ENCODE peak calls at places on chromosomes 5 and 9, in eight cellular contexts. One of them, this sample, is unnamed. For H3K36me3, the result is how much of the 10 kb centered on the place peaks cover.

GRCh38 chr5:94832685-94833084 is 214.2 kb downstream of the SLF1 start:
- DNase-seq in HAP-1: peak
- DNase-seq in hepatocyte: no peak
- DNase-seq in tibial nerve: no peak
- DNase-seq in SK-N-SH: no peak
- DNase-seq in breast epithelium: no peak
- DNase-seq in GM23338: no peak
- DNase-seq in small intestine: no peak
- DNase-seq in this sample: no peak

GRCh38 chr9:100869321-100869720 is 159.2 kb upstream of the PLPPR1 start:
- DNase-seq in small intestine: no peak
- DNase-seq in tibial nerve: no peak
- DNase-seq in breast epithelium: no peak
- DNase-seq in hepatocyte: no peak
- DNase-seq in SK-N-SH: no peak
- DNase-seq in GM23338: no peak
- DNase-seq in HAP-1: no peak
- DNase-seq in this sample: no peak

GRCh38 chr9:105118646-105119045 is 125.8 kb upstream of the SLC44A1 start:
- DNase-seq in GM23338: no peak
- DNase-seq in tibial nerve: no peak
- DNase-seq in SK-N-SH: no peak
- DNase-seq in hepatocyte: no peak
- DNase-seq in small intestine: no peak
- DNase-seq in HAP-1: no peak
- DNase-seq in breast epithelium: no peak
- DNase-seq in this sample: no peak

GRCh38 chr5:125181159-125181558 is 434.7 kb upstream of the ZNF608 start:
- DNase-seq in tibial nerve: no peak
- DNase-seq in hepatocyte: no peak
- DNase-seq in SK-N-SH: no peak
- DNase-seq in HAP-1: no peak
- DNase-seq in GM23338: no peak
- DNase-seq in breast epithelium: no peak
- DNase-seq in small intestine: no peak
- DNase-seq in this sample: no peak

GRCh38 chr5:126044931-126045565 is 378.2 kb upstream of the GRAMD2B start:
- DNase-seq in SK-N-SH: no peak
- DNase-seq in small intestine: no peak
- DNase-seq in tibial nerve: no peak
- DNase-seq in GM23338: no peak
- DNase-seq in HAP-1: no peak
- DNase-seq in breast epithelium: no peak
- DNase-seq in hepatocyte: no peak
- DNase-seq in this sample: no peak

GRCh38 chr5:110161162-110161561 is 471.4 kb downstream of the MAN2A1 start:
- DNase-seq in HAP-1: no peak
- DNase-seq in SK-N-SH: no peak
- DNase-seq in hepatocyte: no peak
- DNase-seq in GM23338: no peak
- DNase-seq in breast epithelium: no peak
- DNase-seq in small intestine: no peak
- DNase-seq in tibial nerve: no peak
- DNase-seq in this sample: no peak

GRCh38 chr9:1207681-1208080 is 157.5 kb downstream of the DMRT2 start:
- DNase-seq in GM23338: no peak
- DNase-seq in breast epithelium: no peak
- DNase-seq in small intestine: no peak
- DNase-seq in SK-N-SH: no peak
- DNase-seq in HAP-1: no peak
- DNase-seq in tibial nerve: no peak
- DNase-seq in hepatocyte: no peak
- DNase-seq in this sample: peak

GRCh38 chr9:715743-716400 is 125.6 kb upstream of the DMRT1 start:
- DNase-seq in HAP-1: no peak
- DNase-seq in small intestine: no peak
- DNase-seq in breast epithelium: no peak
- DNase-seq in SK-N-SH: no peak
- DNase-seq in tibial nerve: no peak
- DNase-seq in GM23338: no peak
- DNase-seq in hepatocyte: no peak
- DNase-seq in this sample: no peak

GRCh38 chr5:143812085-143812705 is at the start of gene HMHB1:
- DNase-seq in tibial nerve: no peak
- DNase-seq in GM23338: no peak
- DNase-seq in breast epithelium: no peak
- DNase-seq in HAP-1: no peak
- DNase-seq in SK-N-SH: no peak
- DNase-seq in hepatocyte: no peak
- DNase-seq in small intestine: no peak
- DNase-seq in this sample: no peak

GRCh38 chr5:6715758-6716633 is 2.8 kb downstream of the TENT4A start:
- DNase-seq in SK-N-SH: no peak
- DNase-seq in small intestine: peak
- DNase-seq in HAP-1: no peak
- DNase-seq in GM23338: no peak
- DNase-seq in tibial nerve: no peak
- DNase-seq in hepatocyte: no peak
- DNase-seq in breast epithelium: no peak
- DNase-seq in this sample: no peak

GRCh38 chr9:128005938-128006337 is 25.1 kb upstream of the EEIG1 start:
- DNase-seq in hepatocyte: no peak
- DNase-seq in GM23338: no peak
- DNase-seq in HAP-1: no peak
- DNase-seq in breast epithelium: no peak
- DNase-seq in tibial nerve: no peak
- DNase-seq in SK-N-SH: peak
- DNase-seq in small intestine: no peak
- DNase-seq in this sample: no peak

GRCh38 chr5:170508660-170509322 is 5.0 kb downstream of the KCNIP1 start:
- DNase-seq in SK-N-SH: no peak
- DNase-seq in GM23338: peak
- DNase-seq in tibial nerve: no peak
- DNase-seq in breast epithelium: no peak
- DNase-seq in HAP-1: peak
- DNase-seq in small intestine: no peak
- DNase-seq in hepatocyte: no peak
- DNase-seq in this sample: no peak

GRCh38 chr5:153960269-153961215 is 78.2 kb downstream of the FAM114A2 start:
- DNase-seq in SK-N-SH: no peak
- DNase-seq in tibial nerve: no peak
- DNase-seq in HAP-1: no peak
- DNase-seq in breast epithelium: no peak
- DNase-seq in hepatocyte: no peak
- DNase-seq in GM23338: peak
- DNase-seq in small intestine: no peak
- DNase-seq in this sample: no peak

GRCh38 chr5:60101561-60101960 is 208.0 kb upstream of the PDE4D start:
- DNase-seq in hepatocyte: no peak
- DNase-seq in HAP-1: no peak
- DNase-seq in tibial nerve: no peak
- DNase-seq in SK-N-SH: no peak
- DNase-seq in small intestine: no peak
- DNase-seq in breast epithelium: no peak
- DNase-seq in GM23338: no peak
- DNase-seq in this sample: no peak

GRCh38 chr9:21761309-21761901 is 41.0 kb upstream of the MTAP start:
- DNase-seq in SK-N-SH: no peak
- DNase-seq in hepatocyte: no peak
- DNase-seq in small intestine: no peak
- DNase-seq in HAP-1: no peak
- DNase-seq in breast epithelium: no peak
- DNase-seq in tibial nerve: no peak
- DNase-seq in GM23338: no peak
- DNase-seq in this sample: no peak

GRCh38 chr9:121182976-121183375 is 18.7 kb downstream of the RAB14 start:
- DNase-seq in GM23338: no peak
- DNase-seq in HAP-1: no peak
- DNase-seq in tibial nerve: no peak
- DNase-seq in breast epithelium: no peak
- DNase-seq in hepatocyte: no peak
- DNase-seq in small intestine: no peak
- DNase-seq in SK-N-SH: no peak
- DNase-seq in this sample: no peak

GRCh38 chr5:120463991-120464626 is at the start of gene PRR16:
- DNase-seq in GM23338: peak
- DNase-seq in breast epithelium: no peak
- DNase-seq in HAP-1: peak
- DNase-seq in tibial nerve: no peak
- DNase-seq in small intestine: no peak
- DNase-seq in SK-N-SH: peak
- DNase-seq in hepatocyte: peak
- DNase-seq in this sample: peak

GRCh38 chr9:114225534-114226288 is 70.4 kb downstream of the COL27A1 start:
- DNase-seq in breast epithelium: no peak
- DNase-seq in hepatocyte: no peak
- DNase-seq in tibial nerve: no peak
- DNase-seq in small intestine: no peak
- DNase-seq in HAP-1: no peak
- DNase-seq in GM23338: no peak
- DNase-seq in SK-N-SH: no peak
- DNase-seq in this sample: no peak

GRCh38 chr9:120742951-120743416 is 28.7 kb upstream of the MEGF9 start:
- DNase-seq in SK-N-SH: peak
- DNase-seq in breast epithelium: no peak
- DNase-seq in tibial nerve: no peak
- DNase-seq in HAP-1: peak
- DNase-seq in GM23338: peak
- DNase-seq in small intestine: peak
- DNase-seq in hepatocyte: peak
- DNase-seq in this sample: no peak

GRCh38 chr5:157479612-157480510 is 19.8 kb downstream of the NIPAL4 start:
- DNase-seq in breast epithelium: no peak
- DNase-seq in tibial nerve: no peak
- DNase-seq in HAP-1: no peak
- DNase-seq in small intestine: no peak
- DNase-seq in GM23338: peak
- DNase-seq in hepatocyte: no peak
- DNase-seq in SK-N-SH: no peak
- DNase-seq in this sample: no peak

GRCh38 chr5:142587354-142587965 is 98.4 kb downstream of the FGF1 start:
- DNase-seq in GM23338: peak
- DNase-seq in SK-N-SH: no peak
- DNase-seq in small intestine: peak
- DNase-seq in HAP-1: peak
- DNase-seq in hepatocyte: peak
- DNase-seq in breast epithelium: no peak
- DNase-seq in tibial nerve: no peak
- DNase-seq in this sample: peak

DNA sequence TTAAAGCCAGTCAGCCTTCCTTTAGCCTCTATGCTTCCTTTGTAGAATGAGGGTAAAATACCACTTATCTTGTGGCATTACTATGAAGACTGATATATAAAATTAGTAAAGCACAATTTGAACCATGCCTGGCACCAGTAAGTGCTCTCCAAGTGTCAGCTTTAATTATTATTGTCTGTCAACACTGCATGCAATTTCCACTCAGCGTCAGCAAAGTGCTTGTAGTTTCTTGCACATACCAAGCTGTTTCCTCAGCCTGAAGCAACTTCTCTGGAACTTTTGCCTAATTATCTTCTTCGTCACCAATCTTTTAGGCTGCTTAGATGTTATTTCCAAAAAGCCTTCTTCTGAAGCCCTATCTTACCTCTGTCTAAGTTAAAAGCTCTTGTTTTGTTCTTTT is 177.3 kb downstream of the CDC42SE2 start:
- DNase-seq in breast epithelium: no peak
- DNase-seq in hepatocyte: no peak
- DNase-seq in HAP-1: no peak
- DNase-seq in SK-N-SH: no peak
- DNase-seq in tibial nerve: no peak
- DNase-seq in GM23338: no peak
- DNase-seq in small intestine: no peak
- DNase-seq in this sample: no peak
- H3K36me3 ChIP-seq in breast epithelium: under half
- H3K36me3 ChIP-seq in hepatocyte: under half
- H3K36me3 ChIP-seq in HAP-1: half or more
- H3K36me3 ChIP-seq in SK-N-SH: under half
- H3K36me3 ChIP-seq in tibial nerve: half or more
- H3K36me3 ChIP-seq in GM23338: under half
- H3K36me3 ChIP-seq in small intestine: under half
- H3K36me3 ChIP-seq in this sample: under half

DNA sequence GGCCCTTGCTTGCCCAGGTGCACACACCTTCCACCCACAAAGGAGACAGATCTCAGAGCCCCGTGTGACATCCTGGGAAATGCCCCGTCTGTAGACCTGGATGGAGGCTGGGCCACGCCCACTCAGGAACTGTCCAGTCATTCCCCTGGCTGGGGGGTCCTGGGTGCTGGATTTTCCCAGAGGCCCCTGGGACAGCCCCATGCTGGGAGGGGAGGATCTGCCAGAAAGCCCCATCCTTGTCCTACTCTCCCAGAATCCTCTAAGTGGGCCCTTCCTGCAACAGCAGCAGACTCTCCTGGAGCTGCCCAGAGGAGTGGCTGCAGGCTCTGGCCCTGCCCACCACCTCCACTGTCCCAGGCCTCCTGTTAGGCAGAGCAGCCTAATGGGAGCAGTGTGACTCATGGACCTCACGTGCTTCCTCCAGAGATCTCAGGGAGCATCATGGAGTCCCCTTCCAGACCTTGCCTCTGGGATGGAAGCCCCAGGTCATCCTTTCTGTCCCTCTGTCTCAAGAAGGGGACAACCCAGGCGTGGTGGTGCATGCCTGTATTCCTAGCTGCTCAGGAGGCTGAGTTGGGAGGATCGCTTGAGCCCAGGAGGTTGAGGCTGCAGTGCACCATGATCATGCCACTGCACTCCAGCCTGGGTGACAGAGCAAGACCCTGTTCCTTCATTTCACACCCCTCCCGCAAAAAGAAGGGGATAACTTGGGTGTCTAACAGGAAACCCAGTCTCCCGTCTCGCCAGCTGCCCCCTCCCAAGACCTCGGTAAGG is 51.7 kb downstream of the JADE2 start:
- DNase-seq in breast epithelium: no peak
- DNase-seq in tibial nerve: no peak
- DNase-seq in GM23338: no peak
- DNase-seq in small intestine: no peak
- DNase-seq in HAP-1: no peak
- DNase-seq in hepatocyte: peak
- DNase-seq in SK-N-SH: peak
- DNase-seq in this sample: peak
- H3K36me3 ChIP-seq in breast epithelium: under half
- H3K36me3 ChIP-seq in tibial nerve: half or more
- H3K36me3 ChIP-seq in GM23338: under half
- H3K36me3 ChIP-seq in small intestine: under half
- H3K36me3 ChIP-seq in HAP-1: under half
- H3K36me3 ChIP-seq in hepatocyte: under half
- H3K36me3 ChIP-seq in SK-N-SH: half or more
- H3K36me3 ChIP-seq in this sample: under half

GRCh38 chr5:138011991-138012390 is 20.9 kb downstream of the FAM13B start:
- DNase-seq in GM23338: no peak
- DNase-seq in hepatocyte: no peak
- DNase-seq in small intestine: no peak
- DNase-seq in SK-N-SH: no peak
- DNase-seq in tibial nerve: no peak
- DNase-seq in HAP-1: no peak
- DNase-seq in breast epithelium: no peak
- DNase-seq in this sample: no peak
- H3K36me3 ChIP-seq in GM23338: under half
- H3K36me3 ChIP-seq in hepatocyte: under half
- H3K36me3 ChIP-seq in small intestine: under half
- H3K36me3 ChIP-seq in SK-N-SH: under half
- H3K36me3 ChIP-seq in tibial nerve: half or more
- H3K36me3 ChIP-seq in HAP-1: under half
- H3K36me3 ChIP-seq in breast epithelium: under half
- H3K36me3 ChIP-seq in this sample: under half

GRCh38 chr9:132637351-132637750 is 32.4 kb downstream of the DDX31 start:
- DNase-seq in GM23338: no peak
- DNase-seq in hepatocyte: no peak
- DNase-seq in HAP-1: no peak
- DNase-seq in small intestine: no peak
- DNase-seq in tibial nerve: no peak
- DNase-seq in SK-N-SH: no peak
- DNase-seq in breast epithelium: no peak
- DNase-seq in this sample: no peak
- H3K36me3 ChIP-seq in GM23338: under half
- H3K36me3 ChIP-seq in hepatocyte: under half
- H3K36me3 ChIP-seq in HAP-1: half or more
- H3K36me3 ChIP-seq in small intestine: under half
- H3K36me3 ChIP-seq in tibial nerve: half or more
- H3K36me3 ChIP-seq in SK-N-SH: half or more
- H3K36me3 ChIP-seq in breast epithelium: under half
- H3K36me3 ChIP-seq in this sample: under half